ENCODE peak calls at places on chromosome 19, in ten cellular contexts. J is stimulated activated CD8-positive, alpha-beta memory T cell treated with anti-CD3 and anti-CD28 coated beads, Interleukin-2, amount 100 ng/mL, for 48 hours; O is right cardiac atrium; Q is islet precursor cell; Z is ureter; V is astrocyte of the cerebellum; T is naive thymus-derived CD8-positive, alpha-beta T cell; P is coronary artery; M is germinal center; B is amniotic stem cell. K is an unnamed sample.
A peak's percentile ranks its signal among the peaks of the same experiment; 100 is the strongest.

GRCh38 chr19:51016798-51017683 is 2.5 kb downstream of the KLK10 start:
- DNase-seq in J (peak; percentile 48), O (peak; percentile 36), Q (peak; percentile 90), Z (peak; percentile 69), V (no peak), T (peak; percentile 22), P (no peak), M (no peak), B (no peak), K (no peak)

GRCh38 chr19:21023901-21024300 is 3.4 kb downstream of the ZNF430 start:
- DNase-seq in J (no peak), O (no peak), Q (no peak), Z (no peak), V (no peak), T (no peak), P (no peak), M (no peak), B (peak; percentile 5), K (no peak)

GRCh38 chr19:43675269-43675879 is 5.4 kb upstream of the PLAUR start:
- DNase-seq in J (no peak), O (no peak), Q (peak; percentile 74), Z (peak; percentile 84), V (no peak), T (no peak), P (no peak), M (no peak), B (no peak), K (peak; percentile 31)

GRCh38 chr19:48635263-48635965 is 1.8 kb downstream of the DBP start:
- DNase-seq in J (peak; percentile 71), O (peak; percentile 65), Q (peak; percentile 70), Z (peak; percentile 82), V (no peak), T (peak; percentile 78), P (peak; percentile 81), M (peak; percentile 87), B (no peak), K (no peak)

GRCh38 chr19:43674630-43674982 is 4.6 kb upstream of the PLAUR start:
- DNase-seq in J (no peak), O (no peak), Q (no peak), Z (no peak), V (no peak), T (no peak), P (no peak), M (no peak), B (no peak), K (no peak)

GRCh38 chr19:43420954-43421353 is 6.3 kb downstream of the TEX101 start:
- DNase-seq in J (no peak), O (no peak), Q (no peak), Z (no peak), V (no peak), T (no peak), P (no peak), M (no peak), B (no peak), K (no peak)

GRCh38 chr19:33723512-33723911 is 73.2 kb upstream of the KCTD15 start:
- DNase-seq in J (no peak), O (no peak), Q (no peak), Z (no peak), V (no peak), T (no peak), P (no peak), M (no peak), B (no peak), K (no peak)

GRCh38 chr19:44626067-44626624 is 12.8 kb downstream of the IGSF23 start:
- DNase-seq in J (no peak), O (no peak), Q (peak; percentile 67), Z (no peak), V (peak; percentile 95), T (no peak), P (no peak), M (no peak), B (peak; percentile 64), K (peak; percentile 99)

GRCh38 chr19:35399231-35399630 is 28.4 kb downstream of the GPR42 start:
- DNase-seq in J (no peak), O (no peak), Q (no peak), Z (no peak), V (no peak), T (no peak), P (no peak), M (no peak), B (no peak), K (no peak)

K was measured in epithelial cell of proximal tubule.